ENCODE peak calls at places on chromosomes 7 and 10, in six cellular contexts. L, R, E, D, M and A are unnamed samples. For H3K9me2, the result is how much of the 10 kb centered on the place peaks cover.

GRCh38 chr7:156766666-156767065 is 126.1 kb downstream of the RNF32 start:
- DNase-seq in L (no peak), R (no peak), E (no peak), D (no peak), M (no peak), A (no peak)

GRCh38 chr10:7258948-7259523 is 151.8 kb downstream of the SFMBT2 start:
- DNase-seq in L (no peak), R (peak), E (peak), D (no peak), M (no peak), A (no peak)

GRCh38 chr7:29345590-29345989 is 151.0 kb downstream of the CHN2 start:
- DNase-seq in L (peak), R (no peak), E (peak), D (peak), M (peak), A (no peak)

GRCh38 chr10:117609095-117609821 is 66.7 kb downstream of the EMX2 start:
- DNase-seq in L (peak), R (no peak), E (no peak), D (no peak), M (peak), A (no peak)

GRCh38 chr7:39083781-39084180 is 106.1 kb downstream of the POU6F2 start:
- DNase-seq in L (no peak), R (no peak), E (no peak), D (no peak), M (no peak), A (no peak)

GRCh38 chr7:153457796-153458195 is 594.4 kb upstream of the DPP6 start:
- DNase-seq in L (no peak), R (no peak), E (no peak), D (no peak), M (no peak), A (peak)

GRCh38 chr10:60508831-60509230 is 119.2 kb upstream of the ANK3 start:
- DNase-seq in L (no peak), R (no peak), E (no peak), D (no peak), M (no peak), A (no peak)

GRCh38 chr7:158396982-158397862 is 190.4 kb downstream of the PTPRN2 start:
- DNase-seq in L (no peak), R (no peak), E (no peak), D (no peak), M (no peak), A (no peak)

GRCh38 chr7:96655956-96656355 is 53.7 kb downstream of the SEM1 start:
- DNase-seq in L (no peak), R (no peak), E (no peak), D (no peak), M (no peak), A (no peak)

GRCh38 chr7:96663457-96663856 is 46.2 kb downstream of the SEM1 start:
- DNase-seq in L (no peak), R (no peak), E (no peak), D (no peak), M (no peak), A (no peak)

GRCh38 chr7:96657347-96658010 is 52.2 kb downstream of the SEM1 start:
- DNase-seq in L (no peak), R (no peak), E (no peak), D (peak), M (no peak), A (no peak)

GRCh38 chr7:96654630-96655188 is 54.9 kb downstream of the SEM1 start:
- DNase-seq in L (no peak), R (no peak), E (no peak), D (no peak), M (no peak), A (no peak)

DNA sequence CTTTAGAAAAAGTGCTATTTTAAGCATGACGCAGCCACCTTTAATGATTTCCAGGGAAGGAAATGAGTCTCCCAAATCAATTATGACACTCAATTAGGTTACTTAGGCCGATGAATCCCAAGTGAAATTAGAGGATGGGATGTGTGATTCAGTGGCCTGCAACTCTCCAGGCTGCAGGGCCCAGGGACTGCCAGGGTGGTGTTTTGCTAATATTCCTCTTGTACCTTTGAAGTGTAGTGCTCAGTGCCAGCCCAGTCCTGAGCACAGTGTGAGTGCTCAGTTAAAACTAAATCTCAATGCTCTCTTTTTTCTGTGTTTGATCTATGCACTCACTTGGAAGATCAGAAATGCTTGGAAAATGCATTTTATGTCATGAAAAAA is 51.6 kb downstream of the SEM1 start:
- DNase-seq in L (no peak), R (no peak), E (no peak), D (no peak), M (no peak), A (no peak)
- H3K9me2 ChIP-seq in L (under half), R (under half), E (under half), D (under half), M (under half), A (under half)

GRCh38 chr7:34060548-34060947 is 155.2 kb downstream of the BMPER start:
- DNase-seq in L (no peak), R (no peak), E (no peak), D (no peak), M (peak), A (no peak)
- H2AFZ ChIP-seq in L (no peak), R (no peak), E (no peak), D (no peak), M (no peak), A (no peak)

DNA sequence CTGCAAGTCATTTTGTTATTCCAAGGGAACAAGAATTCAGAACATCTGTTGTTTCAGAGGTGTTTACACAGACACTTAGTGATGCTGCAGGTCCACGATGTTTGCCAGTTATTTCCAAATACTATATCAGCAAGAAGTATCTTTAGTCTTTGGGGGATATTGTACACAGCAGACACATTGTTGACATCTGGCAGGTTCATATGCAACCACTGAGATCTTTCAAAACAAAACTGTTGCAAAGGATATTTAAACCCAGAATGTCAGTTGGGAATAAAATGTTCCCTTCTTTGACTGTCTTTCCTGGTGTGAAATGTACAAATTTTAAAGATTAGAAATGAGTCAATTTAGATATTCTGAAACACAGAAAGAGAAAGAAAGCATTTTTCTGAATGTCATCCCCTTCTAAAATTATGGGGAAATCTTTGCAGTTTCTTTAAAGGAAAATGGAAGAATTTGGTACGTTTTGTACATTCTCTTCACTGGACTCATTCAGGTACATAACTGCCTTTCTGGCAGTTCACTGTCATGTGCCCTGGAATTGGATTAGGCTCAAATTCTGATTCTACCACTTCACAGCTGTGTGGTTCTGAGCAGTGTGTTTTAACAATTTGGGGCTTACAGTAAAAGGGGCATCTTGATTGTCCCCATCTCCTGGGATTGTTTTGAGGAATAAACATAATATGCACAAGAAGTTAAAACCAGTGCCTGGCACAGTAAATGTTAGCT is 40.3 kb upstream of the CELF2 start:
- DNase-seq in L (no peak), R (no peak), E (no peak), D (no peak), M (peak), A (no peak)
- H3K9me2 ChIP-seq in L (under half), R (under half), E (under half), D (under half), M (under half), A (under half)

DNA sequence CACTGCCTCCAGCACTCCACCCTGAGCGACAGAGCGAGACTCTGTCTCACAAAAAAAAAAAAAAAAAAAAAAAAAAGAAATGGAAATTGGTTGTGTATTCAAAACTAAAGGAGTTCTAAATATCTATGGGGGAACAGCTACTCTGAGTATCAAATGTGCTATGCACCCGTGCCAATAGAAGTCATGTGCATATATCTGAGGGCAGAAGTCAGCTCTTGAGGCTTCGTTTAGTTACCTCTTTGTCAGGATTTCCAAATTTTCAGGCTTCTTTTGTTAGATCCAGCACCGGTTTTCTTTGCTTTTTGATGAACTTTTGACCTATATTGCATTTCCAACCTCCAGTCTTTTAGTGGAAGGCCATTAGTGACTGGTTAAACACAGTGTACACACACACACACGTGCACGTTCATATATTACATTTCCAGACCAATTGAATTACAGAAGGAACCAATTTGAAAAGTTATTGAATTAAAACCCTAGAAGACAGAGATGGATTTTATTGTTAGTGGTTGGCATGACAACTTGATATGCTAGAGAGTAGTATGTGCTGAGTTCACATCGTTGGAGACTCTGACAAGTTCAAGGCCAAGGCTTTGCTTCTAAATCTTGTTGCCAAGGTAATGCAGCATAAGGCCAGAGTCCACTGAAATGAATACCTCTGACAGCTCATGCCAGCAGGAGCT is 33.1 kb upstream of the ADD3 start:
- DNase-seq in L (peak), R (no peak), E (peak), D (no peak), M (peak), A (no peak)
- H2AFZ ChIP-seq in L (no peak), R (no peak), E (peak), D (no peak), M (no peak), A (no peak)

GRCh38 chr10:101267776-101268175 is 38.5 kb upstream of the LBX1 start:
- DNase-seq in L (no peak), R (no peak), E (no peak), D (no peak), M (no peak), A (peak)
- H3K9me2 ChIP-seq in L (under half), R (under half), E (under half), D (under half), M (under half), A (under half)

DNA sequence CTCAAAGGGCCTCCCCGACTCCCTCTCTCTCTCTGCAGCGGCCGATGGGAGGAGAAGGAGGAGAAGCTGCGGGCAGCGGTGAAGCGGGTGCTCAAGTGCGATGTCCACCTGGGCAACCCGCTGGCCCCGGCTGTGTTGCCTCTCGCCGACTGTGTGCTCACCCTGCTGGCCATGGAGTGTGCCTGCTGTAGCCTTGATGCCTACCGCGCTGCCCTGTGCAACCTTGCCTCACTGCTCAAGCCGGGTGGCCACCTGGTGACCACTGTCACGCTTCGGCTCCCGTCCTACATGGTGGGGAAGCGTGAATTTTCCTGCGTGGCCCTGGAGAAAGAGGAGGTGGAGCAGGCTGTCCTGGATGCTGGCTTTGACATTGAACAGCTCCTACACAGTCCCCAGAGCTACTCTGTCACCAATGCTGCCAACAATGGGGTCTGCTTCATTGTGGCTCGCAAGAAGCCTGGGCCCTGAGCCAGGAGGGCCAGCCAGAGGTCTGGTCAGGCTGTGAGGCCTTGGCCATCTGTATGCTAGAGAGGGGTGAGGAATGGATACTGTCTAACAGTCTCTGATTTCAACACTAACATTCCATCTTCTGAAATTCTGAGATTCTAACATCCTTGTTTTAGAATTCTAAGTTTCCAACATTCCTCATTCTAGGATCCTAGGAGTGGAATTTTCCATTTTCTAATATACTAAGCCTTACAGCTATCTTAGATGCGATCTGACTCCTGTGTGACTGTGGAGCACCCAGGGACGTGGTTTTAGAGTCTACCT is 3.6 kb downstream of the INMT start:
- DNase-seq in L (no peak), R (no peak), E (peak), D (no peak), M (no peak), A (no peak)
- H2AFZ ChIP-seq in L (no peak), R (no peak), E (no peak), D (no peak), M (no peak), A (no peak)

GRCh38 chr10:23035569-23035968 is 59.8 kb upstream of the MSRB2 start:
- DNase-seq in L (peak), R (no peak), E (peak), D (peak), M (peak), A (no peak)

GRCh38 chr10:23038172-23038571 is 57.2 kb upstream of the MSRB2 start:
- DNase-seq in L (no peak), R (no peak), E (no peak), D (no peak), M (no peak), A (no peak)

GRCh38 chr10:23034790-23035189 is 60.6 kb upstream of the MSRB2 start:
- DNase-seq in L (no peak), R (no peak), E (no peak), D (no peak), M (no peak), A (no peak)

GRCh38 chr10:23037561-23037960 is 57.8 kb upstream of the MSRB2 start:
- DNase-seq in L (no peak), R (no peak), E (no peak), D (no peak), M (no peak), A (no peak)

GRCh38 chr10:23040002-23040401 is 55.4 kb upstream of the MSRB2 start:
- DNase-seq in L (no peak), R (no peak), E (no peak), D (no peak), M (no peak), A (no peak)
- H3K9me2 ChIP-seq in L (under half), R (under half), E (under half), D (under half), M (under half), A (under half)

DNA sequence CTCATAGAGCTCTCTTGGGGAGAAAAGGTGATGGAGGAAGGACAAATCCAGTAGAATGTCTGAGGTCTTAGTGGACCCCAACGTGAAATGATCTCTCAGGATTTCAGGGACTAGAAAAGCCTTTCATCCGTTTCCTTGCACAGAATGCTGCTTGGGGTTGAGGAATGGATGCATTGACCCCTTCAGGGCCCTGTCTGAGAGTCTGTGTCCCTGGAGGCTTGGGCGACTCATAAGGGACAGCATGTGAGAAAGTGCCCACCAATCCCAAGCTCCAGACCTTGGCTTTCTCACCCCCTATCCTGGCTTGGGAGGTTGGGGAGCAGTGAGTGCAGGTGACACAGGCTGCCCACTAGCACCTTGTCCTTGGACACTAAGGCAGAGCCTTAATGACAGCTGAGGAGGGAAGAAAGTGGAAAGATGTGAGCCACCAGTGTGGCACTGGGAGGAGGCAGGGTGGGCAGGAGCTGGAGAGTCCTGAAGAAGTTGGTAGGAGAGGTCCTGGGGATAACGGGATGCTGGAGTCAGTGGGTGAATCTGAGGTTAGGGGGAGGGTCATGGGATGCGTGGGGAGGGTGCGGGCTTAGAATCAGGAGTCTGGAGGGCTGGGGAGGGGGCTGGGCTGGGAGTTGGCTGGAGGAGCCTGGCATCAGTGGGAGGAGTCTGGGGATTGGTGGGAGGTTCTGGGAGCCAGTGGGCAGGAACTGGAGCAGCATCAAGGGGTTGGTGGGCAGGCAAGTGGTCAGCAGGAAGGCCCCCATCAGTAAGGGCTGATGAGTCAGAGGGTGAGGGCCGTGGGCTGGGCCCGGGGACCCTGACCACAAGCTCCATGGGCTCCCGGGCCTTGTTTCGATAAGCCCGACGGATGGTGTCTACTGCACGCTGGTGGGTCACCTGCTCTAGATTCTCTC is 8.6 kb downstream of the LZTS2 start:
- DNase-seq in L (no peak), R (no peak), E (peak), D (no peak), M (peak), A (no peak)
- H2AFZ ChIP-seq in L (no peak), R (no peak), E (no peak), D (no peak), M (no peak), A (no peak)